ENCODE peak calls at places on chromosomes 2 and 18, in seven cellular contexts. One of them, this sample, is unnamed. For H3K4me1, the result is how much of the 10 kb centered on the place peaks cover.

GRCh38 chr18:57881818-57882413 is 78.8 kb upstream of the ATP8B1 start:
- DNase-seq in H1: no peak
- DNase-seq in H9: peak
- DNase-seq in neuronal stem cell: peak
- DNase-seq in IMR-90: peak
- DNase-seq in mesenchymal stem cell: peak
- DNase-seq in trophoblast cell: peak
- DNase-seq in this sample: peak

GRCh38 chr2:102442967-102443828 is 20.2 kb downstream of the IL18RAP start:
- DNase-seq in H1: no peak
- DNase-seq in H9: no peak
- DNase-seq in neuronal stem cell: no peak
- DNase-seq in IMR-90: peak
- DNase-seq in mesenchymal stem cell: peak
- DNase-seq in trophoblast cell: peak
- DNase-seq in this sample: peak

GRCh38 chr2:162071016-162071415 is 3.0 kb downstream of the DPP4 start:
- DNase-seq in H1: no peak
- DNase-seq in H9: no peak
- DNase-seq in neuronal stem cell: no peak
- DNase-seq in IMR-90: peak
- DNase-seq in mesenchymal stem cell: peak
- DNase-seq in trophoblast cell: no peak
- DNase-seq in this sample: peak

GRCh38 chr2:162344617-162344950 is 652 bp downstream of the GCA start:
- DNase-seq in H1: no peak
- DNase-seq in H9: no peak
- DNase-seq in neuronal stem cell: no peak
- DNase-seq in IMR-90: no peak
- DNase-seq in mesenchymal stem cell: no peak
- DNase-seq in trophoblast cell: no peak
- DNase-seq in this sample: no peak

GRCh38 chr2:97953867-97954266 is 41.9 kb downstream of the TMEM131 start:
- DNase-seq in H1: no peak
- DNase-seq in H9: no peak
- DNase-seq in neuronal stem cell: no peak
- DNase-seq in IMR-90: no peak
- DNase-seq in mesenchymal stem cell: no peak
- DNase-seq in trophoblast cell: no peak
- DNase-seq in this sample: no peak

GRCh38 chr2:28705743-28706142 is 45.9 kb upstream of the PPP1CB start:
- DNase-seq in H1: no peak
- DNase-seq in H9: no peak
- DNase-seq in neuronal stem cell: no peak
- DNase-seq in IMR-90: no peak
- DNase-seq in mesenchymal stem cell: no peak
- DNase-seq in trophoblast cell: no peak
- DNase-seq in this sample: no peak

GRCh38 chr2:61471905-61472805 is 1.3 kb upstream of the USP34 start:
- DNase-seq in H1: no peak
- DNase-seq in H9: no peak
- DNase-seq in neuronal stem cell: no peak
- DNase-seq in IMR-90: peak
- DNase-seq in mesenchymal stem cell: peak
- DNase-seq in trophoblast cell: peak
- DNase-seq in this sample: peak

GRCh38 chr2:222613715-222614331 is 42.1 kb downstream of the FARSB start:
- DNase-seq in H1: no peak
- DNase-seq in H9: peak
- DNase-seq in neuronal stem cell: peak
- DNase-seq in IMR-90: peak
- DNase-seq in mesenchymal stem cell: peak
- DNase-seq in trophoblast cell: peak
- DNase-seq in this sample: peak

GRCh38 chr2:190340369-190340768 is 3.0 kb upstream of the INPP1 start:
- DNase-seq in H1: no peak
- DNase-seq in H9: peak
- DNase-seq in neuronal stem cell: peak
- DNase-seq in IMR-90: no peak
- DNase-seq in mesenchymal stem cell: peak
- DNase-seq in trophoblast cell: no peak
- DNase-seq in this sample: peak

GRCh38 chr2:189409647-189410046 is 31.6 kb upstream of the WDR75 start:
- DNase-seq in H1: no peak
- DNase-seq in H9: no peak
- DNase-seq in neuronal stem cell: no peak
- DNase-seq in IMR-90: no peak
- DNase-seq in mesenchymal stem cell: peak
- DNase-seq in trophoblast cell: no peak
- DNase-seq in this sample: no peak

GRCh38 chr2:120681696-120682288 is 53.9 kb upstream of the GLI2 start:
- DNase-seq in H1: no peak
- DNase-seq in H9: no peak
- DNase-seq in neuronal stem cell: no peak
- DNase-seq in IMR-90: no peak
- DNase-seq in mesenchymal stem cell: no peak
- DNase-seq in trophoblast cell: no peak
- DNase-seq in this sample: no peak

GRCh38 chr2:120680136-120680761 is 55.4 kb upstream of the GLI2 start:
- DNase-seq in H1: no peak
- DNase-seq in H9: peak
- DNase-seq in neuronal stem cell: peak
- DNase-seq in IMR-90: peak
- DNase-seq in mesenchymal stem cell: peak
- DNase-seq in trophoblast cell: peak
- DNase-seq in this sample: peak

GRCh38 chr2:120682654-120683053 is 53.0 kb upstream of the GLI2 start:
- DNase-seq in H1: no peak
- DNase-seq in H9: no peak
- DNase-seq in neuronal stem cell: no peak
- DNase-seq in IMR-90: no peak
- DNase-seq in mesenchymal stem cell: no peak
- DNase-seq in trophoblast cell: no peak
- DNase-seq in this sample: no peak

GRCh38 chr2:120679526-120679925 is 56.1 kb upstream of the GLI2 start:
- DNase-seq in H1: no peak
- DNase-seq in H9: no peak
- DNase-seq in neuronal stem cell: no peak
- DNase-seq in IMR-90: no peak
- DNase-seq in mesenchymal stem cell: no peak
- DNase-seq in trophoblast cell: no peak
- DNase-seq in this sample: no peak

DNA sequence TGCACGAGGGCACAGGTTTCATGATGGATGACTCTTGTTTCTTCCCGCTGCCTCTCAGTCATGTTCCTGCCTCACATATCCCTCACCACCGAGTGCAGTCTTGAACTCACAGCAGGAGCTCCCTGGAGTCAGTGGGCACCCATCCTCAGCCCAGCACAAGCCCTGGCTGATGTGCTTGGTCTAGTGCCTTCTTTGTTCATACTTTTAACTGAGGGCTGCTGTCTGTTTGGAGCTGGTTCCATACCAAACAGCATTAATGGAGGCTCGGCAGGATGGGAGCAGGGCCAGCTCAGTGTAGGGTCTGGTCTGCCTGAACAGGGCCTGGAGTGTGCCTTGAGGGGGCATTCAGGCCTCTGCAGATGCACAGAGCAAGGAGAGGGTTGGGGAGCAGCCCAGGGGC is 54.5 kb upstream of the GLI2 start:
- DNase-seq in H1: no peak
- DNase-seq in H9: no peak
- DNase-seq in neuronal stem cell: no peak
- DNase-seq in IMR-90: no peak
- DNase-seq in mesenchymal stem cell: no peak
- DNase-seq in trophoblast cell: no peak
- DNase-seq in this sample: no peak
- H2BK5ac ChIP-seq in H1: no peak
- H2BK5ac ChIP-seq in H9: no peak
- H2BK5ac ChIP-seq in neuronal stem cell: no peak
- H2BK5ac ChIP-seq in IMR-90: no peak
- H2BK5ac ChIP-seq in mesenchymal stem cell: no peak
- H2BK5ac ChIP-seq in trophoblast cell: no peak
- H2BK5ac ChIP-seq in this sample: no peak

GRCh38 chr18:26657618-26658581 is 109.5 kb upstream of the KCTD1 start:
- DNase-seq in H1: no peak
- DNase-seq in H9: no peak
- DNase-seq in neuronal stem cell: no peak
- DNase-seq in IMR-90: no peak
- DNase-seq in mesenchymal stem cell: no peak
- DNase-seq in trophoblast cell: no peak
- DNase-seq in this sample: no peak
- H3K9ac ChIP-seq in H1: peak
- H3K9ac ChIP-seq in H9: no peak
- H3K9ac ChIP-seq in neuronal stem cell: no peak
- H3K9ac ChIP-seq in IMR-90: no peak
- H3K9ac ChIP-seq in mesenchymal stem cell: peak
- H3K9ac ChIP-seq in trophoblast cell: no peak
- H3K9ac ChIP-seq in this sample: peak

GRCh38 chr2:46305767-46306166 is 8.6 kb downstream of the EPAS1 start:
- DNase-seq in H1: no peak
- DNase-seq in H9: no peak
- DNase-seq in neuronal stem cell: no peak
- DNase-seq in IMR-90: no peak
- DNase-seq in mesenchymal stem cell: no peak
- DNase-seq in trophoblast cell: peak
- DNase-seq in this sample: no peak
- H3K4me1 ChIP-seq in H1: under half
- H3K4me1 ChIP-seq in H9: under half
- H3K4me1 ChIP-seq in neuronal stem cell: under half
- H3K4me1 ChIP-seq in IMR-90: under half
- H3K4me1 ChIP-seq in mesenchymal stem cell: under half
- H3K4me1 ChIP-seq in trophoblast cell: under half
- H3K4me1 ChIP-seq in this sample: under half

GRCh38 chr18:73101977-73102376 is 234.2 kb upstream of the NETO1 start:
- DNase-seq in H1: no peak
- DNase-seq in H9: no peak
- DNase-seq in neuronal stem cell: no peak
- DNase-seq in IMR-90: peak
- DNase-seq in mesenchymal stem cell: no peak
- DNase-seq in trophoblast cell: no peak
- DNase-seq in this sample: no peak

GRCh38 chr18:73093687-73094250 is 226.0 kb upstream of the NETO1 start:
- DNase-seq in H1: no peak
- DNase-seq in H9: no peak
- DNase-seq in neuronal stem cell: no peak
- DNase-seq in IMR-90: peak
- DNase-seq in mesenchymal stem cell: no peak
- DNase-seq in trophoblast cell: no peak
- DNase-seq in this sample: no peak

DNA sequence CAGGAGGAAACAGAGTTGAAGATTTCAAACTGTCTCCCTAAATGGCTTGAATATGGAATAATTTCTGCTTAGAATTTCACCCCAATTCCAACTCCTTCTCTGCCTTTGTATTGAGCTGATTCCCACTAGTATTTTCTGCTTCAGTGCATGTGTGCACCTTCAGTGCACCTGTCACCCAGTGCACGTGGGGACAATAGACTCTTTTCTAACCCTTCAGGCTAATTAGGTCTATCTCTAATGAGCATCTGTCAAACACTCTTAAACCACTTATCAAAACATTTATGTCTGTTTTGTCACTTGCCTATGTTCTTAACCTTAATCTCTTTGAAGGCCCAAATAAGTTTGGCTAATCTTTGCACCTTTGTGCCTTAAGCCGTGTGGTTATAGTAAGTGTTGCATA is 232.0 kb upstream of the NETO1 start:
- DNase-seq in H1: no peak
- DNase-seq in H9: no peak
- DNase-seq in neuronal stem cell: no peak
- DNase-seq in IMR-90: no peak
- DNase-seq in mesenchymal stem cell: no peak
- DNase-seq in trophoblast cell: no peak
- DNase-seq in this sample: no peak
- H2BK5ac ChIP-seq in H1: no peak
- H2BK5ac ChIP-seq in H9: no peak
- H2BK5ac ChIP-seq in neuronal stem cell: no peak
- H2BK5ac ChIP-seq in IMR-90: no peak
- H2BK5ac ChIP-seq in mesenchymal stem cell: no peak
- H2BK5ac ChIP-seq in trophoblast cell: no peak
- H2BK5ac ChIP-seq in this sample: no peak

GRCh38 chr2:44620189-44620990 is 258.6 kb downstream of the CAMKMT start:
- DNase-seq in H1: no peak
- DNase-seq in H9: no peak
- DNase-seq in neuronal stem cell: no peak
- DNase-seq in IMR-90: no peak
- DNase-seq in mesenchymal stem cell: no peak
- DNase-seq in trophoblast cell: no peak
- DNase-seq in this sample: no peak

GRCh38 chr2:44615950-44616518 is 254.3 kb downstream of the CAMKMT start:
- DNase-seq in H1: no peak
- DNase-seq in H9: no peak
- DNase-seq in neuronal stem cell: no peak
- DNase-seq in IMR-90: no peak
- DNase-seq in mesenchymal stem cell: no peak
- DNase-seq in trophoblast cell: no peak
- DNase-seq in this sample: no peak

GRCh38 chr2:44618378-44619023 is 256.8 kb downstream of the CAMKMT start:
- DNase-seq in H1: no peak
- DNase-seq in H9: no peak
- DNase-seq in neuronal stem cell: no peak
- DNase-seq in IMR-90: no peak
- DNase-seq in mesenchymal stem cell: no peak
- DNase-seq in trophoblast cell: no peak
- DNase-seq in this sample: no peak

GRCh38 chr2:44614940-44615339 is 253.2 kb downstream of the CAMKMT start:
- DNase-seq in H1: no peak
- DNase-seq in H9: no peak
- DNase-seq in neuronal stem cell: no peak
- DNase-seq in IMR-90: no peak
- DNase-seq in mesenchymal stem cell: no peak
- DNase-seq in trophoblast cell: no peak
- DNase-seq in this sample: no peak

DNA sequence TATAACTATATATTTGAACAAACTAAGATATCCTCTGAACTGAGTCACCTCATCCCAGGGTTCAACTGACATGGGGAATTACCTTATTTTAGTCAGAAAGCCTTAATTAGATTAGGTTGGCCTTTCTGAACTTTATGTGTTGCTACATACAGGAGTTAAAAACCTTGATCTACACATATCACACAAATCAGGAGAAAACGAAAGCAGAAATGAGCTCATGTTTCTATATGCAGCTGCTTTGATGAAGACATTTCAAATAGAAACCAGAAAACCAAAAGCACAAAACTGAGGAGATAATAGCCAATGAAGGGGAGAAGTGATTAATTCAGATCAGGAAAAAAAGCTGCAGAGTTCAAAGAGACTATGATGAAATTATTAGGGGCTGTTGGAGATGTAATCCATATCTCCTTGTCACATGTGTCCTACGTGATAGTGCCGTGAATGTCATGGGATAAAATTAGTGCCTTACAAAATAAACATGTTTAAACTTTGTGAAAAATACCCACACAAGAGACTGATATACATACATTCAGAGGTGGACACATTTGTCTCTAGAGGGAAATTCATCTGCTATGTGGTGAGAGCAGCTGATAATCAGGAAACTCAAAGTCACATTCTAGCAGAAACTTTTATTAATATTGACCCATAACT is 255.0 kb downstream of the CAMKMT start:
- DNase-seq in H1: no peak
- DNase-seq in H9: no peak
- DNase-seq in neuronal stem cell: no peak
- DNase-seq in IMR-90: no peak
- DNase-seq in mesenchymal stem cell: no peak
- DNase-seq in trophoblast cell: no peak
- DNase-seq in this sample: no peak
- H3K9ac ChIP-seq in H1: no peak
- H3K9ac ChIP-seq in H9: no peak
- H3K9ac ChIP-seq in neuronal stem cell: no peak
- H3K9ac ChIP-seq in IMR-90: no peak
- H3K9ac ChIP-seq in mesenchymal stem cell: peak
- H3K9ac ChIP-seq in trophoblast cell: no peak
- H3K9ac ChIP-seq in this sample: no peak

GRCh38 chr2:239323473-239323872 is 77.3 kb downstream of the HDAC4 start:
- DNase-seq in H1: no peak
- DNase-seq in H9: peak
- DNase-seq in neuronal stem cell: no peak
- DNase-seq in IMR-90: no peak
- DNase-seq in mesenchymal stem cell: no peak
- DNase-seq in trophoblast cell: no peak
- DNase-seq in this sample: no peak
- H3K4me1 ChIP-seq in H1: under half
- H3K4me1 ChIP-seq in H9: under half
- H3K4me1 ChIP-seq in neuronal stem cell: under half
- H3K4me1 ChIP-seq in IMR-90: under half
- H3K4me1 ChIP-seq in mesenchymal stem cell: under half
- H3K4me1 ChIP-seq in trophoblast cell: under half
- H3K4me1 ChIP-seq in this sample: under half